ENCODE peak calls at places on chromosomes 1 and 21, in seven cellular contexts. One of them, this sample, is unnamed. For H3K36me3, the result is how much of the 10 kb centered on the place peaks cover.

GRCh38 chr1:235939488-235939775 is 72.7 kb upstream of the LYST start:
- DNase-seq in uterus: no peak
- DNase-seq in gastrocnemius medialis: no peak
- DNase-seq in effector memory CD4-positive, alpha-beta T cell: no peak
- DNase-seq in ovary: no peak
- DNase-seq in GM06990: no peak
- DNase-seq in ascending aorta: no peak
- DNase-seq in this sample: no peak

GRCh38 chr1:21586222-21586621 is 77.0 kb downstream of the ALPL start:
- DNase-seq in uterus: no peak
- DNase-seq in gastrocnemius medialis: no peak
- DNase-seq in effector memory CD4-positive, alpha-beta T cell: no peak
- DNase-seq in ovary: no peak
- DNase-seq in GM06990: no peak
- DNase-seq in ascending aorta: no peak
- DNase-seq in this sample: no peak

GRCh38 chr1:76191561-76191960 is 117.0 kb downstream of the ST6GALNAC3 start:
- DNase-seq in uterus: no peak
- DNase-seq in gastrocnemius medialis: no peak
- DNase-seq in effector memory CD4-positive, alpha-beta T cell: no peak
- DNase-seq in ovary: no peak
- DNase-seq in GM06990: no peak
- DNase-seq in ascending aorta: no peak
- DNase-seq in this sample: no peak

GRCh38 chr1:75765697-75766355 is 20.2 kb upstream of the RABGGTB start:
- DNase-seq in uterus: no peak
- DNase-seq in gastrocnemius medialis: no peak
- DNase-seq in effector memory CD4-positive, alpha-beta T cell: no peak
- DNase-seq in ovary: no peak
- DNase-seq in GM06990: no peak
- DNase-seq in ascending aorta: no peak
- DNase-seq in this sample: no peak

GRCh38 chr1:235781807-235782206 is 84.9 kb downstream of the LYST start:
- DNase-seq in uterus: no peak
- DNase-seq in gastrocnemius medialis: no peak
- DNase-seq in effector memory CD4-positive, alpha-beta T cell: no peak
- DNase-seq in ovary: no peak
- DNase-seq in GM06990: no peak
- DNase-seq in ascending aorta: no peak
- DNase-seq in this sample: no peak

GRCh38 chr21:29053656-29054055 is 19.8 kb downstream of the CCT8 start:
- DNase-seq in uterus: no peak
- DNase-seq in gastrocnemius medialis: no peak
- DNase-seq in effector memory CD4-positive, alpha-beta T cell: no peak
- DNase-seq in ovary: no peak
- DNase-seq in GM06990: no peak
- DNase-seq in ascending aorta: no peak
- DNase-seq in this sample: no peak

GRCh38 chr1:1489231-1489630 is 17.7 kb downstream of the ATAD3B start:
- DNase-seq in uterus: no peak
- DNase-seq in gastrocnemius medialis: no peak
- DNase-seq in effector memory CD4-positive, alpha-beta T cell: no peak
- DNase-seq in ovary: no peak
- DNase-seq in GM06990: no peak
- DNase-seq in ascending aorta: no peak
- DNase-seq in this sample: no peak

GRCh38 chr1:30795026-30795425 is 37.5 kb upstream of the LAPTM5 start:
- DNase-seq in uterus: no peak
- DNase-seq in gastrocnemius medialis: no peak
- DNase-seq in effector memory CD4-positive, alpha-beta T cell: no peak
- DNase-seq in ovary: no peak
- DNase-seq in GM06990: no peak
- DNase-seq in ascending aorta: no peak
- DNase-seq in this sample: no peak

GRCh38 chr1:225572422-225572821 is 80.5 kb downstream of the ENAH start:
- DNase-seq in uterus: no peak
- DNase-seq in gastrocnemius medialis: no peak
- DNase-seq in effector memory CD4-positive, alpha-beta T cell: no peak
- DNase-seq in ovary: no peak
- DNase-seq in GM06990: no peak
- DNase-seq in ascending aorta: no peak
- DNase-seq in this sample: no peak

GRCh38 chr1:51600954-51601353 is 15.9 kb upstream of the OSBPL9 start:
- DNase-seq in uterus: no peak
- DNase-seq in gastrocnemius medialis: no peak
- DNase-seq in effector memory CD4-positive, alpha-beta T cell: no peak
- DNase-seq in ovary: no peak
- DNase-seq in GM06990: no peak
- DNase-seq in ascending aorta: no peak
- DNase-seq in this sample: no peak

GRCh38 chr1:7810395-7810794 is 26.3 kb downstream of the PER3 start:
- DNase-seq in uterus: no peak
- DNase-seq in gastrocnemius medialis: no peak
- DNase-seq in effector memory CD4-positive, alpha-beta T cell: no peak
- DNase-seq in ovary: no peak
- DNase-seq in GM06990: no peak
- DNase-seq in ascending aorta: no peak
- DNase-seq in this sample: no peak

GRCh38 chr21:30044447-30045064 is 104.8 kb upstream of the GRIK1 start:
- DNase-seq in uterus: no peak
- DNase-seq in gastrocnemius medialis: no peak
- DNase-seq in effector memory CD4-positive, alpha-beta T cell: no peak
- DNase-seq in ovary: no peak
- DNase-seq in GM06990: no peak
- DNase-seq in ascending aorta: no peak
- DNase-seq in this sample: no peak

GRCh38 chr1:199546323-199546722 is 481.2 kb upstream of the NR5A2 start:
- DNase-seq in uterus: no peak
- DNase-seq in gastrocnemius medialis: no peak
- DNase-seq in effector memory CD4-positive, alpha-beta T cell: no peak
- DNase-seq in ovary: no peak
- DNase-seq in GM06990: no peak
- DNase-seq in ascending aorta: no peak
- DNase-seq in this sample: no peak

GRCh38 chr1:162550925-162551324 is 10.6 kb upstream of the UAP1 start:
- DNase-seq in uterus: no peak
- DNase-seq in gastrocnemius medialis: no peak
- DNase-seq in effector memory CD4-positive, alpha-beta T cell: no peak
- DNase-seq in ovary: no peak
- DNase-seq in GM06990: no peak
- DNase-seq in ascending aorta: no peak
- DNase-seq in this sample: no peak

GRCh38 chr1:21572141-21572540 is 62.9 kb downstream of the ALPL start:
- DNase-seq in uterus: no peak
- DNase-seq in gastrocnemius medialis: no peak
- DNase-seq in effector memory CD4-positive, alpha-beta T cell: no peak
- DNase-seq in ovary: no peak
- DNase-seq in GM06990: no peak
- DNase-seq in ascending aorta: no peak
- DNase-seq in this sample: no peak

GRCh38 chr1:1337793-1338147 is 6.7 kb downstream of the TAS1R3 start:
- DNase-seq in uterus: no peak
- DNase-seq in gastrocnemius medialis: no peak
- DNase-seq in effector memory CD4-positive, alpha-beta T cell: no peak
- DNase-seq in ovary: no peak
- DNase-seq in GM06990: no peak
- DNase-seq in ascending aorta: no peak
- DNase-seq in this sample: no peak

GRCh38 chr1:117656202-117656641 is 50.4 kb downstream of the TENT5C start:
- DNase-seq in uterus: no peak
- DNase-seq in gastrocnemius medialis: no peak
- DNase-seq in effector memory CD4-positive, alpha-beta T cell: peak
- DNase-seq in ovary: no peak
- DNase-seq in GM06990: peak
- DNase-seq in ascending aorta: no peak
- DNase-seq in this sample: no peak

GRCh38 chr1:55054396-55054795 is 15.0 kb downstream of the PCSK9 start:
- DNase-seq in uterus: no peak
- DNase-seq in gastrocnemius medialis: no peak
- DNase-seq in effector memory CD4-positive, alpha-beta T cell: no peak
- DNase-seq in ovary: no peak
- DNase-seq in GM06990: no peak
- DNase-seq in ascending aorta: no peak
- DNase-seq in this sample: no peak

GRCh38 chr1:55051621-55052020 is 12.3 kb downstream of the PCSK9 start:
- DNase-seq in uterus: no peak
- DNase-seq in gastrocnemius medialis: no peak
- DNase-seq in effector memory CD4-positive, alpha-beta T cell: no peak
- DNase-seq in ovary: no peak
- DNase-seq in GM06990: no peak
- DNase-seq in ascending aorta: no peak
- DNase-seq in this sample: no peak

GRCh38 chr1:55051169-55051568 is 11.8 kb downstream of the PCSK9 start:
- DNase-seq in uterus: no peak
- DNase-seq in gastrocnemius medialis: no peak
- DNase-seq in effector memory CD4-positive, alpha-beta T cell: no peak
- DNase-seq in ovary: no peak
- DNase-seq in GM06990: no peak
- DNase-seq in ascending aorta: no peak
- DNase-seq in this sample: no peak

GRCh38 chr1:55053265-55053954 is 14.1 kb downstream of the PCSK9 start:
- DNase-seq in uterus: no peak
- DNase-seq in gastrocnemius medialis: peak
- DNase-seq in effector memory CD4-positive, alpha-beta T cell: no peak
- DNase-seq in ovary: no peak
- DNase-seq in GM06990: no peak
- DNase-seq in ascending aorta: no peak
- DNase-seq in this sample: no peak

DNA sequence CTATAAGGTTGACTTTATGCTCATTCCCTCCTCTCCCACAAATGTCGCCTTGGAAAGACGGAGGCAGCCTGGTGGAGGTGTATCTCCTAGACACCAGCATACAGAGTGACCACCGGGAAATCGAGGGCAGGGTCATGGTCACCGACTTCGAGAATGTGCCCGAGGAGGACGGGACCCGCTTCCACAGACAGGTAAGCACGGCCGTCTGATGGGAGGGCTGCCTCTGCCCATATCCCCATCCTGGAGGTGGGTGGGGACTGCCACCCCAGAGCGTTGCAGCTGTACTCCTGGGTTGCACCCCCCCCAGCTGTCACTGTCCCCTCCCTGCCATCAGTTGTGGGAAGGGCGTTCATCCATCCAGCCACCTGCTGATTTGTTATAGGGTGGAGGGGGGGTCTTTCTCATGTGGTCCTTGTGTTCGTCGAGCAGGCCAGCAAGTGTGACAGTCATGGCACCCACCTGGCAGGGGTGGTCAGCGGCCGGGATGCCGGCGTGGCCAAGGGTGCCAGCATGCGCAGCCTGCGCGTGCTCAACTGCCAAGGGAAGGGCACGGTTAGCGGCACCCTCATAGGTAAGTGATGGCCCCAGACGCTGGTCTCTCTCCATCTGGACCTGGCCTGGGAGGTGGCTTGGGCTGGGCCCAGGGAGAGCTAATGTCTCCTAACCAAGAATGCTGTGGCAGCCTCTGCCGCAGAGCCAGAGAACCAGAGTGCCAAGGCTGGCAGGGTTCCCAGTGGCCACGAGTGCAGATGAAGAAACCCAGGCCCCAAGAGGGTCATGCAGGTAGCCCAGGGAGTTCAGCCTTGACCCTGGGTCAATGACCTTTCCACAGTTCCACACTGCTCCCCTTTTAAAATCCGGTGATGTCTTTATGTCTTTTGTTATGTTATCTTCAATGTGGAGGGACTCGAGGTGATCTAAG is 13.1 kb downstream of the PCSK9 start:
- DNase-seq in uterus: no peak
- DNase-seq in gastrocnemius medialis: peak
- DNase-seq in effector memory CD4-positive, alpha-beta T cell: no peak
- DNase-seq in ovary: no peak
- DNase-seq in GM06990: no peak
- DNase-seq in ascending aorta: no peak
- DNase-seq in this sample: peak
- H3K36me3 ChIP-seq in uterus: under half
- H3K36me3 ChIP-seq in gastrocnemius medialis: under half
- H3K36me3 ChIP-seq in effector memory CD4-positive, alpha-beta T cell: under half
- H3K36me3 ChIP-seq in ovary: under half
- H3K36me3 ChIP-seq in GM06990: under half
- H3K36me3 ChIP-seq in ascending aorta: under half
- H3K36me3 ChIP-seq in this sample: under half

GRCh38 chr21:33427051-33427450 is 23.8 kb downstream of the IFNGR2 start:
- DNase-seq in uterus: no peak
- DNase-seq in gastrocnemius medialis: no peak
- DNase-seq in effector memory CD4-positive, alpha-beta T cell: no peak
- DNase-seq in ovary: no peak
- DNase-seq in GM06990: no peak
- DNase-seq in ascending aorta: no peak
- DNase-seq in this sample: no peak
- H3K36me3 ChIP-seq in uterus: under half
- H3K36me3 ChIP-seq in gastrocnemius medialis: half or more
- H3K36me3 ChIP-seq in effector memory CD4-positive, alpha-beta T cell: half or more
- H3K36me3 ChIP-seq in ovary: under half
- H3K36me3 ChIP-seq in GM06990: under half
- H3K36me3 ChIP-seq in ascending aorta: half or more
- H3K36me3 ChIP-seq in this sample: under half

GRCh38 chr1:160358073-160358472 is 8.8 kb upstream of the NHLH1 start:
- DNase-seq in uterus: no peak
- DNase-seq in gastrocnemius medialis: no peak
- DNase-seq in effector memory CD4-positive, alpha-beta T cell: no peak
- DNase-seq in ovary: no peak
- DNase-seq in GM06990: no peak
- DNase-seq in ascending aorta: no peak
- DNase-seq in this sample: no peak
- H3K36me3 ChIP-seq in uterus: under half
- H3K36me3 ChIP-seq in gastrocnemius medialis: half or more
- H3K36me3 ChIP-seq in effector memory CD4-positive, alpha-beta T cell: half or more
- H3K36me3 ChIP-seq in ovary: under half
- H3K36me3 ChIP-seq in GM06990: under half
- H3K36me3 ChIP-seq in ascending aorta: half or more
- H3K36me3 ChIP-seq in this sample: under half

DNA sequence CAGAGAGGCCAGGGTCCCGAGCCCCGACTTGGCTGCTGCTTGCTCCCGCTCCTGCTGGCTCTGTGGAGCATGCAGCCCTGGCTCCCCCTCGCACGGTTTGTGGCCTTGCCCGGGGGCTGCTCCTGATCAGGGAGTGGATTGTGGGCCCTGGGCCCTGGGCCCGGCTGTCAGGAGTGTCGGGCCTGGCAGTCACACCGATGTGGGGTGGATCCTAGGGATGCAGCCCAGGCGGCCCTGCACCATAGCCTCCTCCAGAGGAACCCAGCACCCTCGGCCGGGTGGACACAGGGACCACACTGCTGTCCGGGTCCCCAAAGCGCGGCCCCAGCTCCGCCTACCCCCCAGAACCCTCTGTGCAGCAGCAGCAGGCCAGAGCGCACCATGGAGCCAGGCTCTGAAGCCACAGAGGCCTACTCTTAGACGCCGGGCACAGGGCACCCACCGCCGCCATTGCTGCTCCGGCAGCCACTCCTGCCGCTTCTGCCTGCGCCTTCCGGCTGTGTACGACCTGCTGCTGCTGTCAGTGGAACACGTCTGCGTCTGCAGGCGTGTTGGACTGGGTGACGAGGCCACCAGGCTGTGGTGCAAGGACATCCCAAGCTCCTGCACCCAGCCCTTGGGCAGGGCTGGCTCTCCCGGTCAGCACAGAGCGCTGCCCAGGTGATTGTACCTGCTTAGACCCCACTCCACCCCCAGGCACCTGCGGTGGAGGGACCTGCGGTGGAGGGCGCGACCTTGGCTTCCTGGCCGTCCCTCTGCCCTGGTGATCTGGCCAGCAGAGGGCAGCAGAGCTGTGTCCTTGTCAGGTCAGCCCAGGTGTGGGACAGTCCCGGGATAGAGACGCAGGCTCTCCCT is 9.6 kb downstream of the SLX9 start:
- DNase-seq in uterus: peak
- DNase-seq in gastrocnemius medialis: peak
- DNase-seq in effector memory CD4-positive, alpha-beta T cell: peak
- DNase-seq in ovary: peak
- DNase-seq in GM06990: peak
- DNase-seq in ascending aorta: peak
- DNase-seq in this sample: peak
- H3K36me3 ChIP-seq in uterus: under half
- H3K36me3 ChIP-seq in gastrocnemius medialis: under half
- H3K36me3 ChIP-seq in effector memory CD4-positive, alpha-beta T cell: under half
- H3K36me3 ChIP-seq in ovary: under half
- H3K36me3 ChIP-seq in GM06990: under half
- H3K36me3 ChIP-seq in ascending aorta: under half
- H3K36me3 ChIP-seq in this sample: under half

This sample was measured in psoas muscle.